ENCODE peak calls at places on chromosome 11, in four cellular contexts. H is left lung; R is thoracic aorta; S is CD8-positive, alpha-beta memory T cell. E is an unnamed sample.

GRCh38 chr11:14972581-14973490 is 685 bp upstream of the CALCA start:
- DNase-seq in H (no peak), R (no peak), S (no peak), E (no peak)

GRCh38 chr11:113673566-113674396 is 32.3 kb downstream of the TMPRSS5 start:
- DNase-seq in H (no peak), R (no peak), S (no peak), E (no peak)

GRCh38 chr11:29334781-29335140 is 682.1 kb downstream of the KCNA4 start:
- DNase-seq in H (no peak), R (no peak), S (no peak), E (no peak)

GRCh38 chr11:75506827-75507226 is 18.9 kb downstream of the GDPD5 start:
- DNase-seq in R (no peak), S (no peak), H (no peak), E (no peak)

GRCh38 chr11:73997120-73997772 is 11.6 kb downstream of the UCP3 start:
- DNase-seq in R (no peak), S (no peak), H (no peak), E (no peak)

GRCh38 chr11:69445131-69445470 is 36.4 kb upstream of the LINC01488 start:
- DNase-seq in R (no peak), H (no peak), S (no peak), E (no peak)

GRCh38 chr11:62402226-62402625 is 16.6 kb upstream of the SCGB1A1 start:
- DNase-seq in H (peak), S (peak), R (no peak), E (no peak)

GRCh38 chr11:105073486-105074200 is 28.5 kb upstream of the CARD16 start:
- DNase-seq in H (no peak), R (no peak), S (no peak), E (no peak)

GRCh38 chr11:36023922-36024321 is 80.1 kb downstream of the LDLRAD3 start:
- DNase-seq in R (no peak), H (no peak), S (no peak), E (no peak)

GRCh38 chr11:110735431-110736157 is 23.4 kb upstream of the ARHGAP20 start:
- DNase-seq in S (no peak), H (no peak), R (no peak), E (no peak)

GRCh38 chr11:70805971-70806370 is 407.6 kb downstream of the CTTN start:
- DNase-seq in S (no peak), R (no peak), H (no peak), E (no peak)

GRCh38 chr11:70402685-70403084 is 4.4 kb downstream of the CTTN start:
- DNase-seq in H (no peak), S (no peak), R (no peak), E (no peak)

GRCh38 chr11:1554981-1555712 is 16.9 kb downstream of the DUSP8 start:
- DNase-seq in R (no peak), S (no peak), H (no peak), E (no peak)

GRCh38 chr11:116691779-116692178 is 81.0 kb downstream of the BUD13 start:
- DNase-seq in H (no peak), S (peak), R (no peak), E (no peak)

GRCh38 chr11:29217901-29218300 is 798.9 kb downstream of the KCNA4 start:
- DNase-seq in H (no peak), R (no peak), S (no peak), E (no peak)

GRCh38 chr11:133904818-133905515 is 51.8 kb downstream of the IGSF9B start:
- DNase-seq in H (no peak), R (no peak), S (no peak), E (peak)

GRCh38 chr11:73426184-73426845 is 50.1 kb downstream of the RELT start:
- DNase-seq in H (no peak), S (no peak), R (no peak), E (no peak)

GRCh38 chr11:14713518-14714244 is 70.1 kb downstream of the PDE3B start:
- DNase-seq in H (no peak), R (no peak), S (peak), E (no peak)

GRCh38 chr11:70367071-70367470 is 31.3 kb upstream of the CTTN start:
- DNase-seq in R (no peak), S (no peak), H (no peak), E (no peak)

GRCh38 chr11:2831826-2832717 is 53.5 kb downstream of the CDKN1C start:
- DNase-seq in R (no peak), S (no peak), H (no peak), E (no peak)

GRCh38 chr11:3626250-3626960 is 15.4 kb downstream of the ART5 start:
- DNase-seq in H (peak), R (no peak), S (no peak), E (no peak)

GRCh38 chr11:62923634-62924411 is 2.7 kb upstream of the CHRM1 start:
- DNase-seq in H (no peak), S (peak), R (no peak), E (no peak)

GRCh38 chr11:63941901-63942300 is 3.1 kb downstream of the NAA40 start:
- DNase-seq in H (no peak), S (no peak), R (no peak), E (no peak)

GRCh38 chr11:47797633-47798032 is 30.5 kb upstream of the FNBP4 start:
- DNase-seq in H (no peak), S (no peak), R (no peak), E (no peak)